ENCODE peak calls at places on chromosomes 4 and X, in four cellular contexts. One of them, this sample, is unnamed.

GRCh38 chr4:18880850-18881249 is 859.3 kb upstream of the LCORL start:
- DNase-seq in activated T-cell treated with anti-CD3 and anti-CD28 coated beads, Interleukin-2, amount 50 U/mL, for 72 hours: no peak
- DNase-seq in iris pigment epithelial cell: no peak
- DNase-seq in NCI-H2081: no peak
- DNase-seq in this sample: no peak

GRCh38 chr4:82515705-82516104 is 46.1 kb downstream of the TMEM150C start:
- DNase-seq in activated T-cell treated with anti-CD3 and anti-CD28 coated beads, Interleukin-2, amount 50 U/mL, for 72 hours: no peak
- DNase-seq in iris pigment epithelial cell: peak
- DNase-seq in NCI-H2081: peak
- DNase-seq in this sample: no peak

GRCh38 chr4:133775881-133776280 is 425.7 kb downstream of the PABPC4L start:
- DNase-seq in activated T-cell treated with anti-CD3 and anti-CD28 coated beads, Interleukin-2, amount 50 U/mL, for 72 hours: no peak
- DNase-seq in iris pigment epithelial cell: peak
- DNase-seq in NCI-H2081: no peak
- DNase-seq in this sample: no peak

GRCh38 chrX:15956684-15957083 is 102.1 kb upstream of the AP1S2 start:
- DNase-seq in activated T-cell treated with anti-CD3 and anti-CD28 coated beads, Interleukin-2, amount 50 U/mL, for 72 hours: no peak
- DNase-seq in iris pigment epithelial cell: peak
- DNase-seq in NCI-H2081: peak
- DNase-seq in this sample: no peak

GRCh38 chr4:129929052-129929451 is 833.1 kb downstream of the C4orf33 start:
- DNase-seq in activated T-cell treated with anti-CD3 and anti-CD28 coated beads, Interleukin-2, amount 50 U/mL, for 72 hours: no peak
- DNase-seq in iris pigment epithelial cell: no peak
- DNase-seq in NCI-H2081: no peak
- DNase-seq in this sample: peak

GRCh38 chr4:128604840-128605239 is 204.7 kb upstream of the JADE1 start:
- DNase-seq in activated T-cell treated with anti-CD3 and anti-CD28 coated beads, Interleukin-2, amount 50 U/mL, for 72 hours: no peak
- DNase-seq in iris pigment epithelial cell: no peak
- DNase-seq in NCI-H2081: no peak
- DNase-seq in this sample: no peak

GRCh38 chrX:154373340-154374306 is 811 bp downstream of the FLNA start:
- DNase-seq in activated T-cell treated with anti-CD3 and anti-CD28 coated beads, Interleukin-2, amount 50 U/mL, for 72 hours: no peak
- DNase-seq in iris pigment epithelial cell: peak
- DNase-seq in NCI-H2081: peak
- DNase-seq in this sample: peak

GRCh38 chrX:22165732-22166457 is 106.8 kb upstream of the CBLL2 start:
- DNase-seq in activated T-cell treated with anti-CD3 and anti-CD28 coated beads, Interleukin-2, amount 50 U/mL, for 72 hours: no peak
- DNase-seq in iris pigment epithelial cell: peak
- DNase-seq in NCI-H2081: no peak
- DNase-seq in this sample: no peak

GRCh38 chr4:188262464-188262863 is 123.2 kb downstream of the TRIML1 start:
- DNase-seq in activated T-cell treated with anti-CD3 and anti-CD28 coated beads, Interleukin-2, amount 50 U/mL, for 72 hours: no peak
- DNase-seq in iris pigment epithelial cell: peak
- DNase-seq in NCI-H2081: no peak
- DNase-seq in this sample: no peak

GRCh38 chr4:122456228-122457106 is at the start of gene IL2:
- DNase-seq in activated T-cell treated with anti-CD3 and anti-CD28 coated beads, Interleukin-2, amount 50 U/mL, for 72 hours: no peak
- DNase-seq in iris pigment epithelial cell: no peak
- DNase-seq in NCI-H2081: no peak
- DNase-seq in this sample: no peak

GRCh38 chr4:76512000-76512399 is 77.0 kb downstream of the SHROOM3 start:
- DNase-seq in activated T-cell treated with anti-CD3 and anti-CD28 coated beads, Interleukin-2, amount 50 U/mL, for 72 hours: no peak
- DNase-seq in iris pigment epithelial cell: no peak
- DNase-seq in NCI-H2081: no peak
- DNase-seq in this sample: no peak

GRCh38 chr4:75895744-75896314 is 6.4 kb downstream of the PPEF2 start:
- DNase-seq in activated T-cell treated with anti-CD3 and anti-CD28 coated beads, Interleukin-2, amount 50 U/mL, for 72 hours: peak
- DNase-seq in iris pigment epithelial cell: peak
- DNase-seq in NCI-H2081: peak
- DNase-seq in this sample: peak

GRCh38 chrX:107674480-107675364 is 46.4 kb downstream of the PRPS1 start:
- DNase-seq in activated T-cell treated with anti-CD3 and anti-CD28 coated beads, Interleukin-2, amount 50 U/mL, for 72 hours: peak
- DNase-seq in iris pigment epithelial cell: peak
- DNase-seq in NCI-H2081: no peak
- DNase-seq in this sample: no peak

GRCh38 chr4:101953949-101954348 is 163.4 kb downstream of the BANK1 start:
- DNase-seq in activated T-cell treated with anti-CD3 and anti-CD28 coated beads, Interleukin-2, amount 50 U/mL, for 72 hours: no peak
- DNase-seq in iris pigment epithelial cell: peak
- DNase-seq in NCI-H2081: no peak
- DNase-seq in this sample: no peak

GRCh38 chr4:142719854-142720541 is 126.1 kb downstream of the INPP4B start:
- DNase-seq in activated T-cell treated with anti-CD3 and anti-CD28 coated beads, Interleukin-2, amount 50 U/mL, for 72 hours: no peak
- DNase-seq in iris pigment epithelial cell: peak
- DNase-seq in NCI-H2081: peak
- DNase-seq in this sample: no peak

GRCh38 chr4:38414410-38414809 is 249.6 kb upstream of the KLF3 start:
- DNase-seq in activated T-cell treated with anti-CD3 and anti-CD28 coated beads, Interleukin-2, amount 50 U/mL, for 72 hours: no peak
- DNase-seq in iris pigment epithelial cell: no peak
- DNase-seq in NCI-H2081: no peak
- DNase-seq in this sample: no peak

GRCh38 chrX:130105226-130105625 is 5.1 kb downstream of the ELF4 start:
- DNase-seq in activated T-cell treated with anti-CD3 and anti-CD28 coated beads, Interleukin-2, amount 50 U/mL, for 72 hours: no peak
- DNase-seq in iris pigment epithelial cell: peak
- DNase-seq in NCI-H2081: no peak
- DNase-seq in this sample: no peak

GRCh38 chrX:113399501-113400192 is 559.0 kb upstream of the AMOT start:
- DNase-seq in activated T-cell treated with anti-CD3 and anti-CD28 coated beads, Interleukin-2, amount 50 U/mL, for 72 hours: no peak
- DNase-seq in iris pigment epithelial cell: peak
- DNase-seq in NCI-H2081: no peak
- DNase-seq in this sample: no peak

GRCh38 chrX:16444353-16444752 is 205.6 kb upstream of the S100G start:
- DNase-seq in activated T-cell treated with anti-CD3 and anti-CD28 coated beads, Interleukin-2, amount 50 U/mL, for 72 hours: no peak
- DNase-seq in iris pigment epithelial cell: peak
- DNase-seq in NCI-H2081: no peak
- DNase-seq in this sample: no peak

GRCh38 chrX:15298201-15298600 is 17.2 kb downstream of the ASB11 start:
- DNase-seq in activated T-cell treated with anti-CD3 and anti-CD28 coated beads, Interleukin-2, amount 50 U/mL, for 72 hours: no peak
- DNase-seq in iris pigment epithelial cell: no peak
- DNase-seq in NCI-H2081: no peak
- DNase-seq in this sample: no peak

GRCh38 chr4:82677327-82677726 is 115.5 kb upstream of the TMEM150C start:
- DNase-seq in activated T-cell treated with anti-CD3 and anti-CD28 coated beads, Interleukin-2, amount 50 U/mL, for 72 hours: no peak
- DNase-seq in iris pigment epithelial cell: no peak
- DNase-seq in NCI-H2081: no peak
- DNase-seq in this sample: no peak

GRCh38 chr4:113524096-113524495 is 237.4 kb downstream of the CAMK2D start:
- DNase-seq in activated T-cell treated with anti-CD3 and anti-CD28 coated beads, Interleukin-2, amount 50 U/mL, for 72 hours: no peak
- DNase-seq in iris pigment epithelial cell: no peak
- DNase-seq in NCI-H2081: no peak
- DNase-seq in this sample: no peak

GRCh38 chr4:182155806-182156205 is 87.4 kb upstream of the TENM3 start:
- DNase-seq in activated T-cell treated with anti-CD3 and anti-CD28 coated beads, Interleukin-2, amount 50 U/mL, for 72 hours: no peak
- DNase-seq in iris pigment epithelial cell: peak
- DNase-seq in NCI-H2081: no peak
- DNase-seq in this sample: no peak

GRCh38 chr4:10984815-10985214 is 300.2 kb upstream of the CLNK start:
- DNase-seq in activated T-cell treated with anti-CD3 and anti-CD28 coated beads, Interleukin-2, amount 50 U/mL, for 72 hours: no peak
- DNase-seq in iris pigment epithelial cell: no peak
- DNase-seq in NCI-H2081: no peak
- DNase-seq in this sample: no peak

This sample was measured in HEK293T.